ENCODE peak calls at places on chromosomes 4 and X, in eight cellular contexts. X, Q, S, B, U, L, E and O are unnamed samples.
A peak's percentile ranks its signal among the peaks of the same experiment; 100 is the strongest.

GRCh38 chr4:37873383-37873782 is 17.5 kb upstream of the TBC1D1 start:
- DNase-seq in X (no peak), Q (peak; percentile 78), S (no peak), B (no peak), U (peak; percentile 25), L (no peak), E (no peak), O (no peak)

GRCh38 chr4:129138762-129139496 is 43.0 kb downstream of the C4orf33 start:
- DNase-seq in X (no peak), Q (no peak), S (no peak), B (no peak), U (no peak), L (no peak), E (no peak), O (no peak)

GRCh38 chrX:153922932-153923857 is 2.9 kb downstream of the ARHGAP4 start:
- DNase-seq in X (no peak), Q (no peak), S (peak; percentile 57), B (peak; percentile 90), U (peak; percentile 69), L (peak; percentile 72), E (no peak), O (peak; percentile 90)

GRCh38 chr4:144962300-144962699 is 135.7 kb downstream of the ANAPC10 start:
- DNase-seq in X (no peak), Q (no peak), S (no peak), B (no peak), U (no peak), L (no peak), E (no peak), O (no peak)

GRCh38 chr4:173509031-173510001 is 20.7 kb downstream of the HAND2 start:
- DNase-seq in X (peak; percentile 82), Q (no peak), S (no peak), B (peak; percentile 58), U (no peak), L (no peak), E (no peak), O (peak; percentile 74)

GRCh38 chr4:114807357-114807756 is 208.8 kb downstream of the UGT8 start:
- DNase-seq in X (no peak), Q (no peak), S (no peak), B (no peak), U (no peak), L (no peak), E (no peak), O (no peak)

GRCh38 chr4:125321709-125322362 is 7.1 kb downstream of the FAT4 start:
- DNase-seq in X (no peak), Q (no peak), S (no peak), B (no peak), U (no peak), L (no peak), E (no peak), O (no peak)

GRCh38 chrX:40175416-40176255 is 77.9 kb upstream of the BCOR start:
- DNase-seq in X (peak; percentile 92), Q (peak; percentile 47), S (no peak), B (peak; percentile 68), U (peak; percentile 13), L (peak; percentile 80), E (no peak), O (peak; percentile 76)

GRCh38 chr4:173919196-173919595 is 364.3 kb downstream of the FBXO8 start:
- DNase-seq in X (no peak), Q (no peak), S (no peak), B (no peak), U (no peak), L (no peak), E (no peak), O (no peak)

GRCh38 chr4:185412412-185412811 is 13.4 kb downstream of the UFSP2 start:
- DNase-seq in X (no peak), Q (no peak), S (no peak), B (no peak), U (no peak), L (no peak), E (no peak), O (no peak)

GRCh38 chr4:185920171-185920570 is 108.2 kb upstream of the SORBS2 start:
- DNase-seq in X (no peak), Q (peak; percentile 65), S (no peak), B (no peak), U (no peak), L (no peak), E (no peak), O (no peak)

GRCh38 chr4:98570160-98570797 is 88.1 kb downstream of the TSPAN5 start:
- DNase-seq in X (no peak), Q (no peak), S (no peak), B (no peak), U (no peak), L (no peak), E (no peak), O (no peak)

GRCh38 chr4:86033171-86033570 is 326.7 kb downstream of the MAPK10 start:
- DNase-seq in X (no peak), Q (no peak), S (no peak), B (no peak), U (no peak), L (peak; percentile 9), E (no peak), O (no peak)

GRCh38 chrX:111376897-111377601 is 34.9 kb downstream of the DCX start:
- DNase-seq in X (no peak), Q (no peak), S (no peak), B (no peak), U (no peak), L (no peak), E (no peak), O (no peak)

GRCh38 chr4:144374065-144374464 is 233.5 kb upstream of the GYPA start:
- DNase-seq in X (no peak), Q (no peak), S (no peak), B (no peak), U (no peak), L (no peak), E (no peak), O (no peak)

GRCh38 chrX:27915617-27916016 is 65.6 kb downstream of the DCAF8L1 start:
- DNase-seq in X (no peak), Q (no peak), S (no peak), B (no peak), U (no peak), L (no peak), E (no peak), O (no peak)

GRCh38 chr4:186724861-186725419 is 1.3 kb upstream of the FAT1 start:
- DNase-seq in X (no peak), Q (no peak), S (no peak), B (no peak), U (no peak), L (no peak), E (no peak), O (no peak)

GRCh38 chr4:48483777-48484493 is 792 bp downstream of the SLC10A4 start:
- DNase-seq in X (peak; percentile 81), Q (no peak), S (no peak), B (peak; percentile 79), U (no peak), L (no peak), E (no peak), O (no peak)

DNA sequence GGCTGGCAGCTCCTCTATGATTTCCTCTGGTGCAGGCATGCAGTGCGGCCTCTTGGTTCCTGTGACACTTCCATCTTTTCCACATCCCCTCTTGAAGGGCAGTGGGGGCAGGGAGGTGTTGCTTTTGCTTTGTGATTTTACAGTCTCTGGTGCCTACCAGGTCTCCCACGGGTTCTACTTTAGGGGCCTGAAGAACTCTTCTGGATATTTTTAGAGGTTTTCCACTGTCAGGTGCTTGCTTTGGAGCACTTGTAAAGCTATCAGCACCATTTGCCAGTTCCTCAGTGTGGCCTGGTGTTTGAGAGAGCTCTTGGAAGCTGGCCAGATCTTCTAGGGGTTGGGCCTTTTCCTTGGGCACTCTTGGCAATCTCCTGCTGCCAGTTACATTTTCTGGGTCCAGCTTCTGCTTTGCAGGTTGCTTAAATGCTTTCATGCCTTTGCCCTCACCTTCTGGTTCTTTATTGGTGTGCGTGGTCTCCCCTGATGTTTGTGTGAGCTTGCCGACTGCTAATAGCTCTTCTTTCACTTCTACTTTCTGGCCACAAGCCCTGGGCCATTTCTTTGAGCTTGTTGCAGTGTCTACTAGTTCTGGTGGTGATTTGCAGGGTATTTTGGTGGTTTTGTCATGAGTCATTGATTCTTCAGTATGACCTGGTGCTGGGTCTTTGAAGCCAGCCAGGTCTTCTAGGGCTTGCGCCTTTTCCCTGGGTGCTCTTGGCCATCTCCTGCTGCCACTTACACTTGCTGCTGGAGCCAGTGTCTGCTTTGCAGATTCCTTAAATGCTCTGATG is 11.4 kb upstream of the CHST7 start:
- DNase-seq in X (no peak), Q (no peak), S (no peak), B (no peak), U (no peak), L (peak; percentile 24), E (no peak), O (no peak)
- TF ChIP-seq EP300 in X (no peak), Q (no peak), S (no peak), B (no peak), U (no peak), L (no peak), E (no peak), O (no peak)

DNA sequence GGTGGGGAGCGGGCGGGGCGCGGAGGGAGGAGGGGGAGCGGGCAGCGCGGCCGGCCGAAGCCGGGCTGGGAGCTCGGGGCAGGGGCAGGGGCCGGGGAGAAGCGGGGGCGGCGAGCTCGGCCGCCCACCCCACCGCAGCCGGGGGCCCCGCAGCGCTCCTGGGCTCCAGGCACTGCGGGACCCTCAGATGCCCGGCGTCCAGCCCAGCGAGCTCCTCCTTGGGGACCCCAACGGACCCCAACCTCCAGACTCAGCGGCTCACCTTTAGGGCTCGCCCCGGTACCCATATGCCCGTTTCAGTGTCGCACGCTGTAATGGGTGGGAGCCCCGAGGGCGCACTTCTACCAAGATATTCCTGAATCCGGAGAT is 357 bp upstream of the ADGRG2 start:
- DNase-seq in X (no peak), Q (no peak), S (no peak), B (no peak), U (no peak), L (no peak), E (no peak), O (no peak)
- H3K4me3 ChIP-seq in X (peak overlapping the region; percentile 43), Q (no peak overlapping the region), S (no peak overlapping the region), B (no peak overlapping the region), U (peak overlapping the region; percentile 77), L (no peak overlapping the region), E (peak overlapping the region; percentile 69), O (no peak overlapping the region)

DNA sequence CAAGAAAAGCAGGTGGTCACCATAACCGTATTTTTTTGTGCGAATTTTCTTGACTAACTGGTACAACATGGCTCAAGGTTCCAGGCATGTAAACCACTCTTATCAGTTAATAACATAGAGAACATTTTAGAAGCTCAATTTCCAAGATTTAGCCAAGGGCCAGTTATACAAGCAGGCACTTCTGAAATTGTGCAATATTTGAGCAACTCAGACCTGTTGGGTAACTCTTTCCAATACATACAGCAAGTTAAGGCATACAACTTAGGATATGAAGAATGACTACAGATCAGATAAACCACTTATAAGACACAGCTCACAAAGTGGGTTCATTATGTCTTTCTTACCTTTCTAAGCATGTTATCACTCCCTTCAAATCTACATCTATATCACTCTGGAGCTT is 43.9 kb downstream of the ZNF280C start:
- DNase-seq in X (no peak), Q (no peak), S (no peak), B (no peak), U (no peak), L (no peak), E (no peak), O (no peak)
- TF ChIP-seq EP300 in X (no peak), Q (no peak), S (no peak), B (no peak), U (no peak), L (no peak), E (no peak), O (no peak)

DNA sequence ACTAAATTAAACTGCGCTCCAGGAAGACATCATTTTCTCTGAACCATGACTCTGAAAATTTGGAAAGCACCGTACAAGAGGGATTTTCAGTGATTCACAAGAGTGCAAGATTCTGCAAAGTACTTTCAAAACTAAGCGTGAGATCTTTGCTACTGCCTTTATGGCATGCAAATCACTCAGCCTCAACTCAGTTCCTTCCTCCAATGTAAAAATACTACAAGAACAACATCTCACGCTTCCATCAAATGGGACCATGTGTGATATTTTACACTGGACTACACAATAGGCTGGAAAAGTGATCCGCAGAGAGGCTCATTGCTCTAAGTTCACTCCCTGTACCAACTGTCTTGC is 682 bp upstream of the IL15 start:
- DNase-seq in X (no peak), Q (no peak), S (no peak), B (no peak), U (no peak), L (no peak), E (no peak), O (no peak)
- H3K4me3 ChIP-seq in X (peak overlapping the region; percentile 88), Q (no peak overlapping the region), S (peak overlapping the region; percentile 91), B (peak overlapping the region; percentile 87), U (peak overlapping the region; percentile 86), L (peak overlapping the region; percentile 76), E (peak overlapping the region; percentile 85), O (peak overlapping the region; percentile 89)